ENCODE peak calls at places on chromosome 21, in five cellular contexts. X, B, P, M and Z are unnamed samples.

GRCh38 chr21:25456672-25457071 is 150.6 kb downstream of the MRPL39 start:
- DNase-seq in X (no peak), B (no peak), P (peak), M (no peak), Z (no peak)

GRCh38 chr21:44487831-44488230 is 32.5 kb downstream of the LRRC3 start:
- DNase-seq in X (no peak), B (no peak), P (no peak), M (no peak), Z (peak)

GRCh38 chr21:37986751-37987399 is 70.6 kb upstream of the KCNJ6 start:
- DNase-seq in X (no peak), B (no peak), P (no peak), M (no peak), Z (no peak)

GRCh38 chr21:41953831-41954653 is at the start of gene C2CD2:
- DNase-seq in X (peak), B (peak), P (peak), M (peak), Z (peak)

GRCh38 chr21:38664821-38665220 is 140.9 kb upstream of the ETS2 start:
- DNase-seq in X (no peak), B (no peak), P (no peak), M (no peak), Z (peak)

GRCh38 chr21:42061195-42061865 is 9.8 kb upstream of the UMODL1 start:
- DNase-seq in X (no peak), B (no peak), P (no peak), M (no peak), Z (no peak)

GRCh38 chr21:38438476-38438893 is 59.8 kb downstream of the ERG start:
- DNase-seq in X (peak), B (no peak), P (no peak), M (peak), Z (peak)

GRCh38 chr21:34808569-34809204 is 139.9 kb downstream of the CLIC6 start:
- DNase-seq in X (no peak), B (no peak), P (no peak), M (no peak), Z (peak)

GRCh38 chr21:45333583-45334121 is 46.0 kb upstream of the POFUT2 start:
- DNase-seq in X (no peak), B (no peak), P (no peak), M (no peak), Z (peak)

GRCh38 chr21:42162831-42163510 is 56.0 kb upstream of the ABCG1 start:
- DNase-seq in X (no peak), B (no peak), P (no peak), M (no peak), Z (no peak)

GRCh38 chr21:27700974-27701614 is 734.2 kb upstream of the ADAMTS5 start:
- DNase-seq in X (peak), B (peak), P (peak), M (peak), Z (peak)

GRCh38 chr21:25878334-25878733 is 143.6 kb downstream of the GABPA start:
- DNase-seq in X (no peak), B (no peak), P (no peak), M (no peak), Z (no peak)

GRCh38 chr21:37871121-37871862 is 45.0 kb downstream of the KCNJ6 start:
- DNase-seq in X (no peak), B (no peak), P (no peak), M (no peak), Z (peak)

GRCh38 chr21:17514124-17514481 is 1.3 kb downstream of the CXADR start:
- DNase-seq in X (no peak), B (no peak), P (no peak), M (peak), Z (no peak)

GRCh38 chr21:34728479-34728878 is 59.7 kb downstream of the CLIC6 start:
- DNase-seq in X (peak), B (no peak), P (peak), M (no peak), Z (no peak)

GRCh38 chr21:43702785-43703067 is 16.2 kb upstream of the PDXK start:
- DNase-seq in X (no peak), B (no peak), P (no peak), M (no peak), Z (peak)

GRCh38 chr21:45309069-45309521 is 21.4 kb upstream of the POFUT2 start:
- DNase-seq in X (peak), B (peak), P (peak), M (peak), Z (peak)

GRCh38 chr21:45763074-45763473 is 119.5 kb downstream of the PCBP3 start:
- DNase-seq in X (no peak), B (no peak), P (no peak), M (no peak), Z (no peak)

GRCh38 chr21:44566403-44566802 is 7.1 kb upstream of the KRTAP10-4 start:
- DNase-seq in X (no peak), B (no peak), P (no peak), M (no peak), Z (no peak)

GRCh38 chr21:36450511-36450910 is 29.4 kb downstream of the CLDN14 start:
- DNase-seq in X (no peak), B (no peak), P (no peak), M (no peak), Z (peak)

GRCh38 chr21:28758883-28759242 is 233.8 kb downstream of the LTN1 start:
- DNase-seq in X (no peak), B (no peak), P (no peak), M (no peak), Z (no peak)